ENCODE peak calls at places on chromosome X, in six cellular contexts. W is RWPE2, P is colonic mucosa, B is pancreas, C is psoas muscle, D is PC-9. Z is an unnamed sample. For H3K4me1, the result is how much of the 10 kb centered on the place peaks cover.

GRCh38 chrX:36957425-36958328 is 50.5 kb upstream of the FAM47C start:
- DNase-seq in C (no peak), B (peak), P (no peak), D (peak), W (no peak), Z (no peak)

GRCh38 chrX:97629597-97629985 is 745.9 kb downstream of the RPA4 start:
- DNase-seq in D (no peak), B (no peak), W (no peak), C (no peak), P (no peak), Z (no peak)

GRCh38 chrX:106898462-106898861 is 4.7 kb downstream of the RIPPLY1 start:
- DNase-seq in C (no peak), D (no peak), W (no peak), B (no peak), P (no peak), Z (no peak)

GRCh38 chrX:54695231-54695630 is 102.8 kb downstream of the ITIH6 start:
- DNase-seq in P (no peak), W (no peak), D (no peak), C (no peak), B (no peak), Z (no peak)

GRCh38 chrX:9595131-9595530 is 130.3 kb downstream of the TBL1X start:
- DNase-seq in B (no peak), P (no peak), W (no peak), C (no peak), D (no peak), Z (no peak)

GRCh38 chrX:153438522-153438921 is 7.3 kb downstream of the TREX2 start:
- DNase-seq in B (no peak), D (no peak), C (no peak), W (no peak), P (no peak), Z (no peak)

GRCh38 chrX:70253377-70254062 is 6.5 kb downstream of the P2RY4 start:
- DNase-seq in C (no peak), D (no peak), B (no peak), W (no peak), P (no peak), Z (no peak)

GRCh38 chrX:100662791-100663190 is 18.8 kb downstream of the SRPX2 start:
- DNase-seq in W (no peak), D (no peak), C (no peak), P (no peak), B (no peak), Z (no peak)

GRCh38 chrX:132714913-132715312 is 226.1 kb upstream of the MBNL3 start:
- DNase-seq in B (no peak), P (no peak), W (no peak), D (no peak), C (no peak), Z (no peak)

GRCh38 chrX:78997870-78998558 is 52.8 kb downstream of the P2RY10 start:
- DNase-seq in B (no peak), P (no peak), D (no peak), W (no peak), C (peak), Z (no peak)

GRCh38 chrX:40156472-40157227 is 58.9 kb upstream of the BCOR start:
- DNase-seq in C (no peak), D (no peak), P (no peak), W (no peak), B (no peak), Z (no peak)

GRCh38 chrX:11261260-11261659 is 32.0 kb upstream of the AMELX start:
- DNase-seq in W (no peak), D (no peak), C (no peak), P (no peak), B (no peak), Z (no peak)

GRCh38 chrX:39576081-39576701 is 521.6 kb downstream of the BCOR start:
- DNase-seq in P (no peak), D (no peak), C (no peak), B (no peak), W (no peak), Z (no peak)

GRCh38 chrX:10175317-10175871 is 18.6 kb downstream of the CLCN4 start:
- DNase-seq in C (no peak), W (no peak), B (no peak), D (no peak), P (no peak), Z (no peak)

GRCh38 chrX:134774190-134775048 is 116.1 kb upstream of the PLAC1 start:
- DNase-seq in B (no peak), P (no peak), C (no peak), W (no peak), D (no peak), Z (no peak)

GRCh38 chrX:11757729-11758399 is at the start of gene MSL3:
- DNase-seq in P (peak), D (peak), B (peak), W (no peak), C (peak), Z (peak)

GRCh38 chrX:43552166-43552565 is 103.9 kb upstream of the MAOA start:
- DNase-seq in B (no peak), D (no peak), W (no peak), C (no peak), P (peak), Z (no peak)

GRCh38 chrX:153966841-153967535 is 4.6 kb downstream of the HCFC1 start:
- DNase-seq in W (no peak), P (no peak), C (peak), D (no peak), B (no peak), Z (no peak)

GRCh38 chrX:70970482-70970999 is 39.6 kb upstream of the SLC7A3 start:
- DNase-seq in W (no peak), B (no peak), C (no peak), D (no peak), P (no peak), Z (no peak)

GRCh38 chrX:15616531-15616930 is 15.8 kb upstream of the ACE2 start:
- DNase-seq in W (no peak), B (no peak), D (no peak), P (no peak), C (peak), Z (no peak)

GRCh38 chrX:43836435-43837184 is 45.6 kb downstream of the MAOB start:
- DNase-seq in B (no peak), D (no peak), C (no peak), P (no peak), W (no peak), Z (no peak)

GRCh38 chrX:43860646-43861370 is 21.4 kb downstream of the MAOB start:
- DNase-seq in C (no peak), B (no peak), P (no peak), W (no peak), D (peak), Z (no peak)

GRCh38 chrX:45668686-45669443 is 468.2 kb upstream of the DIPK2B start:
- DNase-seq in B (no peak), C (no peak), W (no peak), P (no peak), D (peak), Z (no peak)

GRCh38 chrX:32778965-32779364 is 432.4 kb downstream of the DMD start:
- DNase-seq in C (no peak), D (no peak), B (no peak), P (no peak), W (no peak), Z (no peak)

DNA sequence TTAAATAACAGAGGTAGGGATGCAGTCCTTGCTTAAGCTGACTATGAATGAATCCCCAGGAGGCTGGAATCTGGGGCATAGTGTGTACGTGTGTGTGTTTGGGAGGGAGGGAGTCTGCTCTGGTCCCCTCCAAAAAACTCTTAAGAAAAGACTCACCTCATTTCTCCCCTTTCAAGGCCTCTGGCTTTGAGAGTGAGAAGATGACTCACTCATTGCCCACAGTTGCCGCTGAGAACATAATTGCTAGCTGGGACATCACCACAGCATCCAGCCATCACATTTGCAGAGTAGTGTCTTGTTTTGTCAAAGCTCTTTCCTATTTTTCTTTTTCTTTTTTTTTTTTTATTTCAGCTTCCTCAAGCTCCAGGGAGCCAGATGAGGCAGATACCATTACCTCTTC is 61.7 kb upstream of the LAS1L start:
- DNase-seq in D (no peak), P (no peak), W (no peak), C (no peak), B (no peak), Z (no peak)
- H3K4me1 ChIP-seq in D (under half), P (under half), W (under half), C (under half), B (under half), Z (under half)

GRCh38 chrX:17581650-17582049 is 155.6 kb upstream of the SCML1 start:
- DNase-seq in C (no peak), D (no peak), W (no peak), P (no peak), B (no peak), Z (no peak)

GRCh38 chrX:17580529-17581155 is 156.7 kb upstream of the SCML1 start:
- DNase-seq in D (no peak), B (no peak), W (no peak), C (no peak), P (no peak), Z (no peak)

GRCh38 chrX:17585006-17585405 is 152.3 kb upstream of the SCML1 start:
- DNase-seq in D (no peak), C (no peak), P (no peak), W (no peak), B (no peak), Z (no peak)

GRCh38 chrX:17584248-17584681 is 153.0 kb upstream of the SCML1 start:
- DNase-seq in B (no peak), C (no peak), P (no peak), W (no peak), D (peak), Z (no peak)

DNA sequence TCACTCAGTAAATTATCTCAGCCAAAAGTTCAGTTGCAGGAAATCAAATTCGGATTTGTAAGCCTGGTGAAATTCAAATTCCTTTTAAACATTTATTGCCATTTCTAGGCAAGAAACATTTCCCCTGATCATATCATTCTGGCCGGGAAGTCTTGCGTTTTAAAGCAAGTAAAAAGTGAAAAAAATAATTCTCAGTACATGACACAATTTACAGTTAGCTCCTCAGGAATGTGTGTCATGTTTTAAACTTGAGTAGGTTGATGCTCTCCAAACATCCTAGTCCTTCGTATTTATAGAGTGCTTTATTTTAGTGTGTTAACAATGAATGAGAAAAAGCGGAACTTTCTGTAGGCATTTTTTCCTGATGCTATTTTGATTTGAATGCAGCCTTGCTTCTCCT is 158.3 kb upstream of the SCML1 start:
- DNase-seq in W (no peak), B (no peak), C (no peak), D (no peak), P (no peak), Z (no peak)
- H3K27ac ChIP-seq in W (no peak), B (no peak), C (no peak), D (no peak), P (no peak), Z (no peak)

GRCh38 chrX:119177278-119177677 is 49.7 kb upstream of the KIAA1210 start:
- DNase-seq in D (no peak), P (no peak), C (no peak), W (no peak), B (no peak), Z (no peak)

GRCh38 chrX:119186194-119186593 is 49.9 kb upstream of the PGRMC1 start:
- DNase-seq in B (no peak), C (no peak), P (no peak), D (no peak), W (no peak), Z (no peak)

GRCh38 chrX:119187298-119187697 is 48.8 kb upstream of the PGRMC1 start:
- DNase-seq in D (no peak), W (no peak), B (no peak), P (no peak), C (no peak), Z (no peak)

GRCh38 chrX:119186763-119187162 is 49.3 kb upstream of the PGRMC1 start:
- DNase-seq in B (no peak), C (no peak), P (no peak), W (no peak), D (no peak), Z (no peak)

GRCh38 chrX:119181491-119181890 is 53.9 kb upstream of the KIAA1210 start:
- DNase-seq in B (no peak), C (no peak), W (no peak), D (peak), P (peak), Z (no peak)
- TF ChIP-seq CTCF in B (no peak), C (no peak), W (no peak), D (peak), P (no peak), Z (no peak)

DNA sequence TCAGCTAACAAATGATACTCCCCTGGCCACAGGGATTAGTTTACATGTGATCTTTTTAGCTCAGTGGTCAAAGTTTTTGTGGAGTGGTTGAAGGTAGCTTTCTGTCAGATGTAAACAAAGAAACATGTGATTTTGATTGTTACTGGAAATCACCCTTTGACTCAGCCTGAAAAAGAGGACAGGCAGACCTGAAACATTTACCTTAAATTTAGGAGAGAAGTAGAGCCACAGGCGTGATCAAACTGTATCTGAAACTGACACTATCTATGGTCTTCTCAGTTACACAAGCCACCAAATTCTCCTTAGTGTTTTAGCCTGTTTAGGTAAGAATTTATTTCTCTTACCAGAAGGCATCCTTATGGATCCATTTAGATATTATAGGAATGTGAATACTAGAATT is 136.7 kb downstream of the CBLL2 start:
- DNase-seq in B (no peak), D (no peak), C (no peak), P (no peak), W (no peak), Z (no peak)
- H3K4me1 ChIP-seq in B (under half), D (under half), C (under half), P (under half), W (under half), Z (under half)

GRCh38 chrX:130728208-130728607 is 174.8 kb downstream of the ENOX2 start:
- DNase-seq in C (no peak), P (no peak), B (no peak), D (peak), W (no peak), Z (no peak)
- H3K27ac ChIP-seq in C (no peak), P (no peak), B (no peak), D (peak), W (no peak), Z (no peak)